ENCODE peak calls at places on chromosomes 1 and 21, in seven cellular contexts. D is GM23248, B is hepatocyte, H is OCI-LY7, N is GM23338, P is HCT116, X is neural progenitor cell. T is an unnamed sample.

GRCh38 chr1:73273886-73274285 is 924.1 kb downstream of the LRRIQ3 start:
- DNase-seq in D (no peak), B (no peak), H (no peak), N (no peak), P (no peak), X (no peak), T (no peak)

GRCh38 chr1:229048221-229048620 is 222.7 kb upstream of the RAB4A start:
- DNase-seq in D (no peak), B (no peak), H (no peak), N (no peak), P (no peak), X (no peak), T (no peak)

GRCh38 chr21:44903054-44903685 is 17.5 kb downstream of the ITGB2 start:
- DNase-seq in D (no peak), B (no peak), H (no peak), N (no peak), P (no peak), X (no peak), T (no peak)

GRCh38 chr1:230815277-230815676 is 53.0 kb downstream of the C1orf198 start:
- DNase-seq in D (no peak), B (no peak), H (no peak), N (no peak), P (no peak), X (no peak), T (no peak)

GRCh38 chr1:24112381-24113169 is 640 bp upstream of the MYOM3 start:
- DNase-seq in D (peak), B (peak), H (peak), N (peak), P (peak), X (peak), T (peak)

GRCh38 chr1:223670458-223671159 is 5.1 kb upstream of the CAPN8 start:
- DNase-seq in D (peak), B (peak), H (peak), N (peak), P (peak), X (peak), T (peak)

GRCh38 chr1:56931686-56932085 is 34.1 kb downstream of the C8B start:
- DNase-seq in D (no peak), B (no peak), H (no peak), N (no peak), P (no peak), X (peak), T (no peak)

GRCh38 chr1:11942280-11942679 is 7.8 kb downstream of the PLOD1 start:
- DNase-seq in D (no peak), B (no peak), H (no peak), N (no peak), P (no peak), X (no peak), T (no peak)

GRCh38 chr1:241799414-241799813 is 48.6 kb upstream of the EXO1 start:
- DNase-seq in D (peak), B (no peak), H (no peak), N (no peak), P (no peak), X (no peak), T (no peak)

GRCh38 chr1:9595156-9595967 is 6.7 kb downstream of the TMEM201 start:
- DNase-seq in D (no peak), B (no peak), H (no peak), N (no peak), P (no peak), X (no peak), T (no peak)
- TF ChIP-seq EZH2phosphoT487 in D (no peak), B (no peak), H (no peak), N (no peak), P (no peak), X (no peak), T (no peak)

DNA sequence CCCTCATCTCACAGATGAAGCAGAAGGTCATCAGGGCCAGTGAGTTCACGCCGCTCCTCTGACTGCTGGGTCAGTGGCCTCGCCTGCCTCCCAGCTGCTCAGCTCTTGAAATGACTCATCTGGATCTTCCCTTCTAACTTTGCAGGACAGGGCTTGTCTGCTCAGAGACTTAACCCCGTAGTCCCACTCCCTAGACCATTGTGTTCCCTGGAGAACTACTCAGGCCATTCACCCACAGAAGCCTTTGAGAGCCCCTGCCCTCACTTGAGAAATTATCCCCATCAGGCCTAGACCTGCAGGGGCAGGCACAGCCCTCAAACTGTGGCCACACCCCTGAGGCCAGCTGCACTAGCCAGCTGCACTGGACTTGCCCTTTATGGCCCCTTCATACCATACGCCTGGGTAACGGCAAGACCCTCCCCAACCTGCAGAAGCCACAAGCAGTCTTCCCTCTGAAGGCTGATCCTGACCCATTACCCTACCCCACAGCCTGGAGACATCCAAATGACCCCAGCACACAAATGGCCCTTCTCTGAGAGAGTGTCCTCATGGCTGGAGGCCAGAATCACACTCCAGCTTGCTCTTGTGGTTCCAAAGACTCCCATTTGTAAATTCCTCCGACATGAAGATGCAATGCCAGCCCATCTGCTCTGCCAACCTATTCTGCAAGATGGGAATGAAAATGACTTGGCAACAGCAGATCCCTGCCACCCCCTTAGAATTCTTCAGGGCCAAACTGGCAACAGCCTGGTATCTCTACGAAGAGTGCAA is 33.2 kb downstream of the RCSD1 start:
- DNase-seq in D (peak), B (peak), H (no peak), N (no peak), P (no peak), X (no peak), T (no peak)
- TF ChIP-seq EZH2phosphoT487 in D (no peak), B (no peak), H (no peak), N (no peak), P (no peak), X (no peak), T (no peak)

GRCh38 chr1:205517763-205518162 is 13.3 kb downstream of the CDK18 start:
- DNase-seq in D (no peak), B (no peak), H (no peak), N (no peak), P (no peak), X (no peak), T (no peak)

GRCh38 chr1:205518616-205519540 is 14.4 kb downstream of the CDK18 start:
- DNase-seq in D (no peak), B (no peak), H (no peak), N (no peak), P (no peak), X (no peak), T (no peak)

GRCh38 chr1:205521646-205522150 is 17.2 kb downstream of the CDK18 start:
- DNase-seq in D (no peak), B (no peak), H (no peak), N (no peak), P (no peak), X (peak), T (no peak)

GRCh38 chr1:205520709-205521108 is 16.2 kb downstream of the CDK18 start:
- DNase-seq in D (no peak), B (no peak), H (no peak), N (no peak), P (no peak), X (no peak), T (no peak)

DNA sequence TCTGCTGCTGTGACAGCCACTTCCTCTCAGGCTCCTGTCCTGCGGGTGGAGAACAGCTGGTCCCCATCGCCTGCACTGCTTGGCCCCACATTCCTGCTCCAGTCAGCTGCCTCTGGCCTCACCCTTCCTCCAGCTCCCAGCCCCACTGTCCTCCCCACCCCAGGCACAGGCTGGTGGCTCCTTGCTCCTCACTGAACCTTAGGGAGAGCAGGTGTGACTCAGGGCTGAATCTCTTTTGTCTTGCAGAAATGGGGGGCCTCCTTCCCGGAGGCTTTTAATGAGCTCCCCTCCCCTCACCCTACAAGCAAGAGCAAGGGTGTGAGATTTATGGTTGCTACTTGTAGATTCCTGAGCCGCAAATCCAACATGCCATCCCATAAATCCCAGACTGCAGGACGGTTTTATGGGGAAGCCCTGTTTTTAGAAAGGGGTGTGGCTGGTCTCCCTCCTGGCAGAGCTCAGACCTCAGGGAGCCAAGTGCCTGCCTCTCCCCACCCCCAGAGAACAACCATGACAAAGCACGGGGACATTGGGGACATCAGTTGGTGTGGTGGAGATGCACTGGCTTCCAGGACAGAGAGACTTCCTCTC is 15.2 kb downstream of the CDK18 start:
- DNase-seq in D (no peak), B (no peak), H (no peak), N (peak), P (no peak), X (no peak), T (no peak)
- TF ChIP-seq EZH2phosphoT487 in D (no peak), B (no peak), H (no peak), N (no peak), P (no peak), X (no peak), T (no peak)

GRCh38 chr21:25960423-25960822 is 210.1 kb downstream of the APP start:
- DNase-seq in D (no peak), B (peak), H (no peak), N (peak), P (no peak), X (peak), T (no peak)
- TF ChIP-seq EZH2phosphoT487 in D (no peak), B (no peak), H (no peak), N (no peak), P (no peak), X (no peak), T (no peak)

GRCh38 chr1:41274827-41275519 is 32.9 kb upstream of the SCMH1 start:
- DNase-seq in D (peak), B (no peak), H (no peak), N (no peak), P (no peak), X (no peak), T (no peak)
- TF ChIP-seq EZH2phosphoT487 in D (no peak), B (no peak), H (no peak), N (no peak), P (no peak), X (no peak), T (no peak)

GRCh38 chr1:62841587-62842169 is 57.7 kb downstream of the ATG4C start:
- DNase-seq in D (peak), B (peak), H (peak), N (peak), P (peak), X (peak), T (peak)
- TF ChIP-seq EZH2phosphoT487 in D (no peak), B (no peak), H (no peak), N (no peak), P (no peak), X (no peak), T (no peak)

GRCh38 chr1:178344513-178345077 is 152.2 kb downstream of the CLEC20A start:
- DNase-seq in D (peak), B (peak), H (peak), N (peak), P (peak), X (peak), T (peak)
- TF ChIP-seq EZH2phosphoT487 in D (no peak), B (no peak), H (no peak), N (no peak), P (no peak), X (no peak), T (no peak)

DNA sequence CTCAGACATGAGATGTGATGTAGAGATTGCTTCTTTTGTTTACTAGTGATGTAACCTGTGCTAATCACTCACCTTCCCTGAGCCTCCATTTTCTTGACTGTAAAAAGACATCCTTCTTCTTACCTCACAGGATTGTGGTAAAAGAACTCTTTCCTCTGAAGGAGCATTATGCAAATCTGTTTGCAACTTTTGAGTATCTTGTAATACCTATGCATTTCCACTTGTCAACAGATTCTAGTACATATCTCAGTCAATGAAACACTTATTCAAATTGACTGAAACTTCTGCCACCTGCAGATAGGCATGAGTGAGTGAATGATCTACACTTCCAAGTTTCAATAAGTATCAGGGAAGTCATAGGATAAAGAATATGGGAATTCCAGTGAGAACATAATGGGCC is 174.7 kb downstream of the HHIPL2 start:
- DNase-seq in D (no peak), B (no peak), H (no peak), N (no peak), P (no peak), X (no peak), T (no peak)
- TF ChIP-seq EZH2phosphoT487 in D (no peak), B (no peak), H (no peak), N (no peak), P (no peak), X (no peak), T (no peak)